ENCODE peak calls at places on chromosome 21, in four cellular contexts. D is neural progenitor cell, C is H54, O is SW 1271. Y is an unnamed sample.

GRCh38 chr21:31108969-31109368 is 70.7 kb upstream of the KRTAP19-8 start:
- DNase-seq in O (no peak), D (peak; percentile 13), C (no peak), Y (no peak)

GRCh38 chr21:17679002-17679600 is 66.4 kb upstream of the BTG3 start:
- DNase-seq in D (peak; percentile 69), C (peak; percentile 32), O (no peak), Y (peak; percentile 67)

GRCh38 chr21:41555053-41555452 is 47.1 kb upstream of the TMPRSS2 start:
- DNase-seq in O (no peak), C (no peak), D (no peak), Y (no peak)

GRCh38 chr21:45916011-45916840 is 65.3 kb upstream of the COL6A1 start:
- DNase-seq in C (no peak), O (no peak), D (no peak), Y (no peak)

GRCh38 chr21:39182016-39182415 is 1.2 kb downstream of the PSMG1 start:
- DNase-seq in O (no peak), C (no peak), D (no peak), Y (no peak)

GRCh38 chr21:42636931-42637601 is 16.4 kb upstream of the PDE9A start:
- DNase-seq in O (no peak), D (no peak), C (no peak), Y (no peak)

GRCh38 chr21:38811257-38811656 is 5.5 kb downstream of the ETS2 start:
- DNase-seq in O (no peak), C (peak; percentile 30), D (no peak), Y (peak; percentile 81)

GRCh38 chr21:21163904-21164303 is 165.7 kb downstream of the NCAM2 start:
- DNase-seq in C (peak; percentile 7), O (no peak), D (peak; percentile 82), Y (peak; percentile 65)

GRCh38 chr21:14121719-14122118 is 89.0 kb downstream of the LIPI start:
- DNase-seq in D (no peak), O (no peak), C (no peak), Y (no peak)

GRCh38 chr21:36261459-36261858 is 58.5 kb upstream of the MORC3 start:
- DNase-seq in C (no peak), O (no peak), D (no peak), Y (no peak)

GRCh38 chr21:35016517-35017188 is 32.4 kb downstream of the RUNX1 start:
- DNase-seq in C (no peak), O (no peak), D (no peak), Y (no peak)

GRCh38 chr21:31872452-31873274 is at the start of gene HUNK:
- DNase-seq in O (no peak), C (no peak), D (peak; percentile 86), Y (no peak)

GRCh38 chr21:29610960-29611359 is 312.2 kb downstream of the BACH1 start:
- DNase-seq in D (no peak), O (no peak), C (no peak), Y (peak; percentile 8)

GRCh38 chr21:39737376-39738000 is 7.5 kb upstream of the IGSF5 start:
- DNase-seq in D (no peak), O (no peak), C (no peak), Y (no peak)

GRCh38 chr21:46557919-46558392 is 46.9 kb downstream of the S100B start:
- DNase-seq in O (no peak), C (no peak), D (no peak), Y (no peak)

GRCh38 chr21:26846036-26846931 is 1.1 kb upstream of the ADAMTS1 start:
- DNase-seq in O (no peak), D (peak; percentile 79), C (peak; percentile 73), Y (peak; percentile 68)

GRCh38 chr21:32135401-32136363 is 143.2 kb downstream of the MIS18A start:
- DNase-seq in C (no peak), D (no peak), O (no peak), Y (peak; percentile 40)

GRCh38 chr21:34970126-34970525 is 79.0 kb downstream of the RUNX1 start:
- DNase-seq in O (no peak), C (no peak), D (no peak), Y (no peak)

GRCh38 chr21:31457675-31458074 is 113.6 kb upstream of the TIAM1 start:
- DNase-seq in D (peak; percentile 28), C (no peak), O (no peak), Y (no peak)

GRCh38 chr21:37276377-37276776 is 9.2 kb upstream of the VPS26C start:
- DNase-seq in C (no peak), D (no peak), O (no peak), Y (no peak)

GRCh38 chr21:26140185-26140584 is 30.4 kb downstream of the APP start:
- DNase-seq in O (peak; percentile 41), D (no peak), C (peak; percentile 63), Y (peak; percentile 74)

GRCh38 chr21:42003051-42003461 is 7.1 kb downstream of the ZBTB21 start:
- DNase-seq in O (no peak), D (no peak), C (no peak), Y (no peak)

GRCh38 chr21:33552999-33553598 is 10.3 kb downstream of the SON start:
- DNase-seq in O (no peak), D (no peak), C (no peak), Y (no peak)

GRCh38 chr21:41932191-41932575 is 21.6 kb downstream of the C2CD2 start:
- DNase-seq in C (peak; percentile 87), D (no peak), O (no peak), Y (no peak)

GRCh38 chr21:42040411-42041180 is 30.4 kb upstream of the ZBTB21 start:
- DNase-seq in D (no peak), O (peak; percentile 61), C (peak; percentile 99), Y (peak; percentile 94)

GRCh38 chr21:43287111-43287973 is 118.5 kb downstream of the CRYAA start:
- DNase-seq in D (no peak), O (no peak), C (no peak), Y (no peak)

GRCh38 chr21:39082656-39083376 is 100.4 kb downstream of the PSMG1 start:
- DNase-seq in C (no peak), O (no peak), D (peak; percentile 51), Y (no peak)

GRCh38 chr21:31201144-31201543 is 142.9 kb downstream of the TIAM1 start:
- DNase-seq in O (no peak), D (no peak), C (no peak), Y (no peak)

GRCh38 chr21:43884012-43884860 is 19.2 kb downstream of the AGPAT3 start:
- DNase-seq in C (no peak), O (no peak), D (peak; percentile 65), Y (no peak)

GRCh38 chr21:34878501-34878900 is 170.6 kb downstream of the RUNX1 start:
- DNase-seq in O (no peak), C (no peak), D (no peak), Y (no peak)

GRCh38 chr21:32463367-32463766 is 50.9 kb downstream of the EVA1C start:
- DNase-seq in C (peak; percentile 63), D (no peak), O (no peak), Y (no peak)

GRCh38 chr21:35325953-35326352 is 276.9 kb upstream of the RUNX1 start:
- DNase-seq in O (no peak), D (no peak), C (no peak), Y (no peak)

GRCh38 chr21:21003701-21004100 is 5.5 kb downstream of the NCAM2 start:
- DNase-seq in O (no peak), C (no peak), D (peak; percentile 56), Y (peak; percentile 14)

GRCh38 chr21:41836166-41837015 is 42.8 kb downstream of the PRDM15 start:
- DNase-seq in D (no peak), O (no peak), C (no peak), Y (no peak)

GRCh38 chr21:34684174-34684876 is 15.5 kb downstream of the CLIC6 start:
- DNase-seq in O (no peak), C (no peak), D (no peak), Y (no peak)

GRCh38 chr21:15272591-15272990 is 207.8 kb upstream of the NRIP1 start:
- DNase-seq in C (no peak), O (no peak), D (no peak), Y (no peak)

GRCh38 chr21:28207776-28208175 is 784.9 kb downstream of the LTN1 start:
- DNase-seq in O (no peak), C (no peak), D (no peak), Y (peak; percentile 68)

GRCh38 chr21:32726742-32727477 is 903 bp downstream of the SYNJ1 start:
- DNase-seq in C (peak; percentile 49), D (peak; percentile 36), O (no peak), Y (no peak)